ENCODE peak calls at places on chromosomes 13 and 19, in nine cellular contexts. T, B, Z, V, G, Q, P, K and F are unnamed samples.

GRCh38 chr13:44989071-44989889 is at the start of the genes GPALPP1 and NUFIP1:
- DNase-seq in Z (peak), P (peak), K (peak), T (peak), G (peak), Q (peak), B (peak), V (peak), F (peak)

GRCh38 chr13:45040626-45041025 is 51.3 kb downstream of the GPALPP1 start:
- DNase-seq in V (no peak), P (no peak), T (no peak), K (no peak), Z (no peak), Q (no peak), G (no peak), B (peak), F (no peak)

GRCh38 chr13:98475521-98475920 is 101.4 kb downstream of the STK24 start:
- DNase-seq in G (no peak), P (peak), Z (no peak), T (no peak), B (peak), K (no peak), V (no peak), Q (no peak), F (no peak)

GRCh38 chr13:36385471-36385870 is 39.3 kb upstream of the SPART start:
- DNase-seq in K (no peak), T (no peak), B (peak), Q (no peak), Z (no peak), P (no peak), V (no peak), G (no peak), F (no peak)

GRCh38 chr19:46860846-46861690 is at the start of gene ARHGAP35:
- DNase-seq in T (peak), Q (no peak), P (peak), V (no peak), G (no peak), B (no peak), K (no peak), Z (no peak), F (no peak)

GRCh38 chr13:44758595-44759221 is 182.6 kb upstream of the TSC22D1 start:
- DNase-seq in T (no peak), P (no peak), V (peak), B (peak), Z (no peak), K (no peak), Q (peak), G (peak), F (peak)

GRCh38 chr13:21032656-21033055 is 28.7 kb downstream of the LATS2 start:
- DNase-seq in G (no peak), V (no peak), Q (no peak), B (no peak), Z (no peak), P (no peak), T (no peak), K (no peak), F (no peak)

GRCh38 chr19:17095141-17095919 is 19.8 kb downstream of the MYO9B start:
- DNase-seq in K (no peak), T (peak), Q (no peak), B (peak), P (no peak), G (no peak), V (no peak), Z (no peak), F (no peak)

GRCh38 chr19:38375748-38376147 is 1.4 kb downstream of the PSMD8 start:
- DNase-seq in B (no peak), T (no peak), Z (no peak), G (no peak), V (no peak), Q (no peak), P (no peak), K (no peak), F (no peak)

GRCh38 chr19:35040826-35041547 is 534 bp upstream of the HPN start:
- DNase-seq in V (no peak), G (no peak), P (peak), K (no peak), B (peak), T (peak), Q (no peak), Z (peak), F (no peak)

GRCh38 chr19:4304509-4305252 is at the start of gene FSD1:
- DNase-seq in Z (peak), K (no peak), B (peak), G (peak), T (peak), Q (peak), P (no peak), V (no peak), F (no peak)

GRCh38 chr13:106505295-106505694 is 30.2 kb downstream of the EFNB2 start:
- DNase-seq in G (no peak), Q (no peak), T (no peak), B (no peak), K (no peak), P (no peak), Z (no peak), V (no peak), F (no peak)

GRCh38 chr19:58097783-58098681 is at the start of gene ZSCAN18:
- DNase-seq in K (peak), G (no peak), B (peak), Q (peak), T (peak), P (peak), Z (peak), V (peak), F (peak)

GRCh38 chr19:54572696-54573311 is 786 bp upstream of the LILRA2 start:
- DNase-seq in B (no peak), T (no peak), V (peak), G (no peak), Z (no peak), Q (no peak), K (no peak), P (peak), F (no peak)

GRCh38 chr19:49637865-49638350 is 2.0 kb downstream of the RRAS start:
- DNase-seq in T (peak), V (no peak), Q (peak), K (no peak), B (peak), Z (peak), P (peak), G (no peak), F (peak)

GRCh38 chr19:42090687-42091086 is 14.7 kb downstream of the ZNF574 start:
- DNase-seq in G (no peak), Z (peak), V (no peak), P (no peak), T (no peak), Q (no peak), B (no peak), K (no peak), F (no peak)

GRCh38 chr13:60448907-60449510 is 52.0 kb downstream of the TDRD3 start:
- DNase-seq in K (no peak), Q (peak), P (no peak), B (peak), T (no peak), Z (peak), G (peak), V (peak), F (peak)

GRCh38 chr19:14361824-14362223 is 19.4 kb upstream of the ADGRE5 start:
- DNase-seq in V (peak), Z (peak), Q (no peak), K (no peak), P (no peak), T (no peak), G (no peak), B (no peak), F (no peak)

GRCh38 chr13:47066261-47066660 is 169.4 kb upstream of the HTR2A start:
- DNase-seq in V (no peak), B (no peak), T (no peak), Q (peak), G (no peak), K (no peak), Z (no peak), P (no peak), F (no peak)

GRCh38 chr19:4687396-4687795 is 17.3 kb upstream of the MYDGF start:
- DNase-seq in G (no peak), Q (no peak), Z (no peak), K (no peak), T (no peak), P (no peak), V (no peak), B (no peak), F (no peak)

GRCh38 chr13:41075034-41075433 is 13.7 kb downstream of the WBP4 start:
- DNase-seq in V (no peak), B (peak), G (no peak), Q (peak), P (no peak), Z (peak), T (no peak), K (no peak), F (no peak)

GRCh38 chr13:64925284-64925683 is 2304.9 kb downstream of the PCDH9 start:
- DNase-seq in P (no peak), B (peak), K (no peak), Z (no peak), T (no peak), G (no peak), Q (peak), V (no peak), F (no peak)

GRCh38 chr19:19257836-19258588 is 15.1 kb downstream of the TM6SF2 start:
- DNase-seq in P (no peak), T (no peak), Q (no peak), Z (no peak), K (no peak), V (no peak), G (no peak), B (no peak), F (no peak)

GRCh38 chr19:46602392-46603194 is 1.5 kb downstream of the CALM3 start:
- DNase-seq in P (no peak), G (no peak), T (peak), B (no peak), Q (no peak), K (no peak), V (no peak), Z (no peak), F (no peak)

GRCh38 chr19:15199652-15200574 is 882 bp downstream of the NOTCH3 start:
- DNase-seq in K (no peak), Z (peak), P (no peak), B (no peak), V (no peak), G (no peak), Q (no peak), T (peak), F (no peak)

GRCh38 chr19:47039239-47039874 is 9.1 kb downstream of the TMEM160 start:
- DNase-seq in V (no peak), K (no peak), G (no peak), T (no peak), Q (no peak), P (no peak), Z (no peak), B (no peak), F (no peak)

GRCh38 chr13:72562686-72563085 is 164.7 kb downstream of the MZT1 start:
- DNase-seq in Z (no peak), P (no peak), B (no peak), K (no peak), Q (no peak), V (no peak), T (no peak), G (no peak), F (no peak)

GRCh38 chr19:8702350-8702749 is 3.8 kb upstream of the ACTL9 start:
- DNase-seq in P (no peak), V (peak), T (no peak), G (no peak), B (no peak), K (no peak), Q (no peak), Z (no peak), F (no peak)

GRCh38 chr13:37194428-37194861 is 89.0 kb upstream of the CSNK1A1L start:
- DNase-seq in V (no peak), T (no peak), P (no peak), Z (no peak), G (peak), Q (peak), B (peak), K (no peak), F (peak)

GRCh38 chr13:30222253-30222652 is 85.1 kb downstream of the KATNAL1 start:
- DNase-seq in P (no peak), Z (no peak), K (no peak), G (no peak), Q (peak), B (no peak), V (no peak), T (no peak), F (no peak)